ENCODE peak calls at places on chromosome 19, in six cellular contexts. C is stimulated activated CD4-positive, alpha-beta T cell treated with anti-CD3 and anti-CD28 coated beads, Interleukin-2, amount 100 ng/mL, for 24 hours; X is pons; T is NB4; K is dermis microvascular lymphatic vessel endothelial cell; P is uterus. W is an unnamed sample.

GRCh38 chr19:17348700-17349099 is 11.3 kb downstream of the GTPBP3 start:
- DNase-seq in C (no peak), X (no peak), T (no peak), K (peak; percentile 86), P (peak; percentile 69), W (no peak)

GRCh38 chr19:17243854-17244617 is 1.7 kb downstream of the NR2F6 start:
- DNase-seq in C (no peak), X (no peak), T (no peak), K (no peak), P (peak; percentile 56), W (peak; percentile 66)

GRCh38 chr19:7215176-7215575 is 79.0 kb downstream of the INSR start:
- DNase-seq in C (no peak), X (no peak), T (no peak), K (no peak), P (no peak), W (no peak)

GRCh38 chr19:3697094-3697493 is 3.2 kb downstream of the PIP5K1C start:
- DNase-seq in C (no peak), X (no peak), T (no peak), K (no peak), P (no peak), W (no peak)

GRCh38 chr19:48715681-48716171 is 3.8 kb downstream of the MAMSTR start:
- DNase-seq in C (no peak), X (no peak), T (no peak), K (no peak), P (peak; percentile 51), W (no peak)

GRCh38 chr19:27738569-27739193 is 1474.3 kb downstream of the UQCRFS1 start:
- DNase-seq in C (no peak), X (no peak), T (no peak), K (no peak), P (no peak), W (no peak)

GRCh38 chr19:10193666-10194499 is 870 bp downstream of the DNMT1 start:
- DNase-seq in C (peak; percentile 46), X (peak; percentile 7), T (peak; percentile 64), K (no peak), P (no peak), W (no peak)

GRCh38 chr19:38361633-38362075 is 12.7 kb upstream of the PSMD8 start:
- DNase-seq in C (peak; percentile 71), X (no peak), T (peak; percentile 51), K (peak; percentile 47), P (peak; percentile 49), W (peak; percentile 71)

GRCh38 chr19:42143341-42144234 is 11.3 kb upstream of the POU2F2 start:
- DNase-seq in C (no peak), X (no peak), T (peak; percentile 48), K (no peak), P (no peak), W (peak; percentile 54)

GRCh38 chr19:17555929-17556813 is 722 bp downstream of the COLGALT1 start:
- DNase-seq in C (peak; percentile 59), X (peak; percentile 43), T (peak; percentile 90), K (no peak), P (peak; percentile 36), W (peak; percentile 69)

GRCh38 chr19:33868821-33869412 is 72.2 kb downstream of the KCTD15 start:
- DNase-seq in C (no peak), X (peak; percentile 24), T (no peak), K (no peak), P (peak; percentile 18), W (no peak)

GRCh38 chr19:13824703-13825102 is 29.5 kb downstream of the ZSWIM4 start:
- DNase-seq in C (no peak), X (no peak), T (no peak), K (no peak), P (no peak), W (no peak)

GRCh38 chr19:50607874-50608785 is 31.6 kb downstream of the SYT3 start:
- DNase-seq in C (peak; percentile 76), X (peak; percentile 96), T (peak; percentile 88), K (peak; percentile 73), P (peak; percentile 59), W (peak; percentile 89)

GRCh38 chr19:35474104-35474503 is 16.2 kb downstream of the KRTDAP start:
- DNase-seq in C (no peak), X (no peak), T (no peak), K (no peak), P (no peak), W (no peak)

GRCh38 chr19:55044286-55044685 is 6.2 kb upstream of the GP6 start:
- DNase-seq in C (no peak), X (no peak), T (no peak), K (no peak), P (no peak), W (no peak)

GRCh38 chr19:7067716-7068115 is 1.8 kb upstream of the ZNF557 start:
- DNase-seq in C (no peak), X (no peak), T (no peak), K (no peak), P (no peak), W (no peak)

GRCh38 chr19:10690351-10690781 is 10.9 kb upstream of the QTRT1 start:
- DNase-seq in C (no peak), X (no peak), T (peak; percentile 84), K (no peak), P (no peak), W (no peak)

GRCh38 chr19:55652311-55653078 is 2.3 kb upstream of the U2AF2 start:
- DNase-seq in C (no peak), X (no peak), T (no peak), K (no peak), P (no peak), W (no peak)

GRCh38 chr19:55588738-55589137 is 8.1 kb upstream of the ZNF579 start:
- DNase-seq in C (no peak), X (no peak), T (no peak), K (no peak), P (no peak), W (no peak)

GRCh38 chr19:55831846-55832245 is at the start of gene NLRP11:
- DNase-seq in C (no peak), X (no peak), T (no peak), K (no peak), P (no peak), W (no peak)

GRCh38 chr19:35931161-35931873 is 4.9 kb upstream of the LRFN3 start:
- DNase-seq in C (peak; percentile 99), X (peak; percentile 99), T (peak; percentile 98), K (peak; percentile 99), P (peak; percentile 99), W (peak; percentile 100)

GRCh38 chr19:1112254-1113208 is 8.7 kb downstream of the GPX4 start:
- DNase-seq in C (no peak), X (no peak), T (no peak), K (no peak), P (peak; percentile 57), W (no peak)

GRCh38 chr19:33670398-33670797 is 48.6 kb downstream of the CHST8 start:
- DNase-seq in C (no peak), X (no peak), T (no peak), K (no peak), P (no peak), W (no peak)

GRCh38 chr19:18674616-18675015 is 8.9 kb upstream of the CRTC1 start:
- DNase-seq in C (no peak), X (peak; percentile 49), T (no peak), K (no peak), P (no peak), W (no peak)

GRCh38 chr19:412356-413355 is 3.7 kb upstream of the C2CD4C start:
- DNase-seq in C (no peak), X (no peak), T (no peak), K (no peak), P (no peak), W (no peak)

GRCh38 chr19:17944301-17944700 is 11.5 kb downstream of the CCDC124 start:
- DNase-seq in C (no peak), X (no peak), T (no peak), K (no peak), P (peak; percentile 40), W (no peak)

GRCh38 chr19:16920816-16921529 is 32.2 kb downstream of the F2RL3 start:
- DNase-seq in C (no peak), X (no peak), T (peak; percentile 57), K (no peak), P (no peak), W (peak; percentile 82)

GRCh38 chr19:19540707-19541515 is 2.8 kb downstream of the CILP2 start:
- DNase-seq in C (peak; percentile 81), X (no peak), T (peak; percentile 71), K (no peak), P (no peak), W (peak; percentile 81)

GRCh38 chr19:49875801-49876421 is 1.2 kb downstream of the AKT1S1 start:
- DNase-seq in C (peak; percentile 70), X (peak; percentile 58), T (peak; percentile 64), K (no peak), P (peak; percentile 70), W (peak; percentile 78)

GRCh38 chr19:1283207-1283916 is 2.3 kb upstream of the EFNA2 start:
- DNase-seq in C (no peak), X (no peak), T (no peak), K (no peak), P (no peak), W (no peak)

GRCh38 chr19:45815501-45816216 is 551 bp upstream of the RSPH6A start:
- DNase-seq in C (no peak), X (no peak), T (peak; percentile 19), K (no peak), P (no peak), W (no peak)

GRCh38 chr19:49680473-49681351 is 3.6 kb downstream of the PRMT1 start:
- DNase-seq in C (peak; percentile 98), X (peak; percentile 73), T (peak; percentile 86), K (peak; percentile 51), P (peak; percentile 90), W (peak; percentile 97)

GRCh38 chr19:34317311-34317927 is 47.6 kb upstream of the GPI start:
- DNase-seq in C (no peak), X (no peak), T (no peak), K (no peak), P (no peak), W (peak; percentile 37)

GRCh38 chr19:1264801-1265610 is 4.1 kb upstream of the CIRBP start:
- DNase-seq in C (no peak), X (no peak), T (peak; percentile 47), K (no peak), P (peak; percentile 88), W (no peak)

GRCh38 chr19:3184847-3185481 is 766 bp upstream of the NCLN start:
- DNase-seq in C (peak; percentile 74), X (no peak), T (no peak), K (peak; percentile 57), P (peak; percentile 80), W (peak; percentile 88)

GRCh38 chr19:53466726-53467125 is 807 bp upstream of the ZNF813 start:
- DNase-seq in C (no peak), X (no peak), T (no peak), K (no peak), P (no peak), W (no peak)

GRCh38 chr19:53961523-53962345 is 1.0 kb upstream of the CACNG8 start:
- DNase-seq in C (no peak), X (no peak), T (no peak), K (no peak), P (no peak), W (no peak)

GRCh38 chr19:2546128-2547032 is 70.5 kb downstream of the GADD45B start:
- DNase-seq in C (no peak), X (peak; percentile 81), T (peak; percentile 85), K (peak; percentile 92), P (peak; percentile 66), W (no peak)

GRCh38 chr19:49882643-49883042 is 5.1 kb downstream of the TBC1D17 start:
- DNase-seq in C (no peak), X (no peak), T (no peak), K (no peak), P (no peak), W (no peak)

W was measured in OCI-M1.